ENCODE peak calls at places on chromosomes 6 and 20, in nine cellular contexts. E is CD4-positive, alpha-beta T cell; X is cardiac muscle cell; I is WTC11; G is epithelial cell of esophagus; Q is RWPE1; P is HFF-Myc; M is D721Med; J is PC-9. H is an unnamed sample.

GRCh38 chr6:62683063-62683462 is 397.0 kb upstream of the KHDRBS2 start:
- DNase-seq in E (no peak), X (no peak), I (no peak), G (no peak), Q (no peak), P (no peak), M (no peak), J (no peak), H (no peak)

GRCh38 chr6:166348305-166348949 is 6.1 kb upstream of the SFT2D1 start:
- DNase-seq in E (no peak), X (no peak), I (no peak), G (peak), Q (no peak), P (no peak), M (no peak), J (no peak), H (no peak)

GRCh38 chr20:42432931-42433330 is 756.8 kb downstream of the PTPRT start:
- DNase-seq in E (no peak), X (no peak), I (no peak), G (no peak), Q (no peak), P (no peak), M (no peak), J (no peak), H (no peak)

GRCh38 chr20:43065299-43065698 is 124.4 kb downstream of the PTPRT start:
- DNase-seq in E (no peak), X (no peak), I (no peak), G (no peak), Q (no peak), P (no peak), M (no peak), J (no peak), H (no peak)

GRCh38 chr20:53942121-53942816 is 128.1 kb downstream of the BCAS1 start:
- DNase-seq in E (no peak), X (peak), I (peak), G (peak), Q (no peak), P (no peak), M (no peak), J (no peak), H (no peak)

GRCh38 chr6:113381957-113382356 is 475.2 kb upstream of the MARCKS start:
- DNase-seq in E (no peak), X (peak), I (no peak), G (peak), Q (no peak), P (peak), M (no peak), J (no peak), H (no peak)

GRCh38 chr6:120026791-120027190 is 677.2 kb upstream of the MAN1A1 start:
- DNase-seq in E (no peak), X (no peak), I (no peak), G (no peak), Q (no peak), P (no peak), M (no peak), J (no peak), H (no peak)

GRCh38 chr6:14280766-14281293 is 163.3 kb downstream of the CD83 start:
- DNase-seq in E (no peak), X (no peak), I (peak), G (no peak), Q (no peak), P (no peak), M (no peak), J (no peak), H (no peak)

GRCh38 chr6:82953871-82954270 is 111.8 kb downstream of the UBE3D start:
- DNase-seq in E (no peak), X (no peak), I (no peak), G (no peak), Q (no peak), P (no peak), M (no peak), J (no peak), H (no peak)

DNA sequence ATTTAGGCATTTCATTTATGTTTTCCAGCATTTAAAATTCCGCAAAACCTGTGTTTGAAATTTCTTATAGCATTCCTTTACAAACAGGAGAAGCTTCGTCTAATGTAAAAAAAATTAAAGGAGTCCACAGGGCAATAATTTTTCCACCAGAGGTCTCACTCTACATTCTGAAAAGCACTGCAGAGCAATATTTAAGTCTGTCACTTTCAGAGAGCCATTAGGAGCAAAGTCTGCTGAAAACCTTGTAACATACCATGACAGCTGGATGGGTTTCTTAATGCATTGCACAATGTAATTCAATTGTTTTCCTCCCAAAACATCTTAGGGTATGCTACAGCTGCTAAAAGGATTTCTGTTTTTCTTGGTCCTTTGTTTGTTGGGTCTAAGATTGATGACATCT is 18.0 kb downstream of the BAG2 start:
- DNase-seq in E (no peak), X (no peak), I (no peak), G (peak), Q (peak), P (no peak), M (no peak), J (no peak), H (no peak)
- TF ChIP-seq CTCF in E (peak), X (peak), I (no peak), G (peak), Q (peak), P (no peak), M (peak), J (peak), H (no peak)

DNA sequence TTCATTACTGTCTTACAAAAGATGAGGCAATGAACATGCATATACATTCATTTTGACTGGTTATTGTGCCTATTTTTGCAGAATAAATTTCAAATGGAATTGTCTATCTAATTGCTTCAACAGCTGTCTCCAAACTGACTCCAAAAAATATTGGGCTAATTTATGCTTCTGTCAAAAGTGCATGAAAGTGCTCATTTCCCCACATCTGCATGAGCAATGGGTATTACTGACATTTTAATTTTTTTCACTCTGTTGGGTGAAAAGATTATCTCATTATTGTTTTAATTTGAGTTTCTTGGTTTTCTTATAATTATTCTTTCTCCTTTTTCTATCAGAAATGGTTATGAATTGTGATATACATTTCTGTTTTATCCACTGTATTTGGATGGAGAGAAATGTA is 404.2 kb downstream of the QKI start:
- DNase-seq in E (no peak), X (no peak), I (no peak), G (no peak), Q (no peak), P (no peak), M (no peak), J (no peak), H (no peak)
- TF ChIP-seq CTCF in E (no peak), X (no peak), I (no peak), G (no peak), Q (no peak), P (no peak), M (no peak), J (no peak), H (no peak)

DNA sequence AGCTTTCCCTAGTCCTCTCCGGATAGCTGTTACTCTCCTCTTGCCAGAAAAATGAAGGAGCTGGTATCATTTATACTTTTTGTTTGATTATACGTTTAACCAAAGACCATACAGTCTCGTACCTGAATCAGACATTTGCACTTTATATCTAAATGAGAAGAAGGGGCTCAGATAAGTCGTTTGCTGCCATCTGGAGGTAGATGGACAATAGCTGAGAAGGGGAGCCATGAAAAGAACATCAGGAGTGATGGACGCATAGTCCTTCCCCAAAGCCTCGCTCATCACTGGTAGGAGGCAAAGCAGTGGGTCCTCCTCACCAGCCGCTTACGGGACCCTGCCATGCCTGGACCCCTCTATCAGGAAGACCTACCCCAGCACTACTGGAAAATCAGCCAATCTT is 45.4 kb downstream of the RPF2 start:
- DNase-seq in E (no peak), X (no peak), I (no peak), G (no peak), Q (no peak), P (no peak), M (no peak), J (no peak), H (no peak)
- TF ChIP-seq CTCF in E (no peak), X (no peak), I (no peak), G (peak), Q (no peak), P (no peak), M (peak), J (peak), H (no peak)

GRCh38 chr6:69729870-69730449 is 66.8 kb downstream of the LMBRD1 start:
- DNase-seq in E (no peak), X (peak), I (no peak), G (no peak), Q (peak), P (no peak), M (no peak), J (no peak), H (no peak)
- TF ChIP-seq CTCF in E (peak), X (peak), I (no peak), G (no peak), Q (peak), P (peak), M (peak), J (peak), H (peak)

GRCh38 chr6:99905209-99906106 is 88.6 kb downstream of the MCHR2 start:
- DNase-seq in E (no peak), X (peak), I (no peak), G (peak), Q (peak), P (peak), M (no peak), J (peak), H (peak)
- TF ChIP-seq CTCF in E (no peak), X (peak), I (peak), G (peak), Q (peak), P (peak), M (peak), J (peak), H (peak)

GRCh38 chr6:89302936-89303335 is 12.2 kb downstream of the GABRR2 start:
- DNase-seq in E (no peak), X (no peak), I (no peak), G (no peak), Q (no peak), P (no peak), M (no peak), J (no peak), H (no peak)
- TF ChIP-seq CTCF in E (no peak), X (no peak), I (no peak), G (no peak), Q (no peak), P (no peak), M (no peak), J (no peak), H (no peak)

H was measured in activated CD8-positive, alpha-beta T cell treated with anti-CD3 and anti-CD28 coated beads for 36 hours.